ENCODE peak calls at places on chromosomes 12 and 14, in four cellular contexts. H is neural progenitor cell, Z is endodermal cell, O is heart right ventricle. B is an unnamed sample.

GRCh38 chr14:91330846-91331245 is 86.3 kb upstream of the GPR68 start:
- DNase-seq in H (no peak), Z (no peak), O (no peak), B (no peak)

GRCh38 chr14:77026166-77026929 is 2.2 kb downstream of the IRF2BPL start:
- DNase-seq in H (peak; percentile 52), O (peak; percentile 52), Z (peak; percentile 76), B (peak; percentile 66)

GRCh38 chr14:33237102-33237501 is 298.4 kb downstream of the NPAS3 start:
- DNase-seq in H (no peak), Z (no peak), O (no peak), B (no peak)

GRCh38 chr14:95033851-95034622 is 123.3 kb downstream of the DICER1 start:
- DNase-seq in H (no peak), O (no peak), Z (no peak), B (no peak)

GRCh38 chr12:124913474-124914391 is 717 bp downstream of the UBC start:
- DNase-seq in H (peak; percentile 90), O (peak; percentile 80), Z (peak; percentile 94), B (peak; percentile 71)

GRCh38 chr14:103164786-103165185 is 41.5 kb downstream of the TNFAIP2 start:
- DNase-seq in O (no peak), Z (no peak), H (no peak), B (no peak)

GRCh38 chr12:28793767-28794166 is 355.3 kb upstream of the FAR2 start:
- DNase-seq in Z (no peak), H (no peak), O (no peak), B (no peak)

GRCh38 chr14:105581551-105582341 is 55.4 kb downstream of the TMEM121 start:
- DNase-seq in H (no peak), O (no peak), Z (no peak), B (peak; percentile 46)

GRCh38 chr12:114916531-114916930 is 232.6 kb upstream of the TBX3 start:
- DNase-seq in H (no peak), O (no peak), Z (peak; percentile 61), B (no peak)

GRCh38 chr14:105474478-105475268 is at the start of gene CRIP2:
- DNase-seq in Z (peak; percentile 74), O (peak; percentile 78), H (peak; percentile 81), B (peak; percentile 99)

GRCh38 chr14:103074699-103075341 is 9.2 kb upstream of the LBHD2 start:
- DNase-seq in O (peak; percentile 81), Z (peak; percentile 79), H (no peak), B (no peak)

GRCh38 chr12:114949081-114949480 is 265.1 kb upstream of the TBX3 start:
- DNase-seq in H (peak; percentile 15), Z (peak; percentile 27), O (no peak), B (no peak)

GRCh38 chr14:67584931-67585330 is 15.1 kb downstream of the PIGH start:
- DNase-seq in H (no peak), O (no peak), Z (no peak), B (no peak)

GRCh38 chr14:67586302-67586701 is 13.8 kb downstream of the PIGH start:
- DNase-seq in H (no peak), O (no peak), Z (no peak), B (no peak)

GRCh38 chr14:67583711-67584644 is 16.1 kb downstream of the PIGH start:
- DNase-seq in H (peak; percentile 70), O (no peak), Z (peak; percentile 77), B (peak; percentile 83)

GRCh38 chr14:67589212-67589770 is 10.8 kb downstream of the PIGH start:
- DNase-seq in H (no peak), Z (no peak), O (no peak), B (no peak)
- H3K36me3 ChIP-seq in H (no peaks in the 10 kb centered on the region), Z (peaks cover 45% of the 10 kb centered on the region), O (no peaks in the 10 kb centered on the region), B (peaks cover 10% of the 10 kb centered on the region)

GRCh38 chr12:128920468-128920867 is 67.2 kb downstream of the GLT1D1 start:
- DNase-seq in O (no peak), H (no peak), Z (no peak), B (no peak)
- H3K27me3 ChIP-seq in O (no peaks in the 10 kb centered on the region), H (no peaks in the 10 kb centered on the region), Z (no peaks in the 10 kb centered on the region), B (no peaks in the 10 kb centered on the region)

GRCh38 chr12:102095677-102096263 is 24.1 kb downstream of the NUP37 start:
- DNase-seq in Z (no peak), O (no peak), H (peak; percentile 5), B (no peak)
- H3K36me3 ChIP-seq in Z (peaks cover 87% of the 10 kb centered on the region), O (no peaks in the 10 kb centered on the region), H (peaks cover 9% of the 10 kb centered on the region), B (peaks cover 3% of the 10 kb centered on the region)

GRCh38 chr12:89033062-89033461 is 319.2 kb downstream of the DUSP6 start:
- DNase-seq in H (no peak), O (no peak), Z (no peak), B (no peak)
- H3K27me3 ChIP-seq in H (no peaks in the 10 kb centered on the region), O (no peaks in the 10 kb centered on the region), Z (no peaks in the 10 kb centered on the region), B (no peaks in the 10 kb centered on the region)

GRCh38 chr12:57170408-57170807 is 23.0 kb upstream of the LRP1-AS start:
- DNase-seq in O (no peak), H (no peak), Z (no peak), B (no peak)
- H3K36me3 ChIP-seq in O (peaks cover 5% of the 10 kb centered on the region), H (no peaks in the 10 kb centered on the region), Z (peaks cover 50% of the 10 kb centered on the region), B (peaks cover 45% of the 10 kb centered on the region)

GRCh38 chr12:102953221-102953620 is 4.3 kb upstream of the ASCL1 start:
- DNase-seq in Z (no peak), O (no peak), H (no peak), B (no peak)
- H3K27me3 ChIP-seq in Z (peaks cover 100% of the 10 kb centered on the region), O (peaks cover 95% of the 10 kb centered on the region), H (peaks cover 100% of the 10 kb centered on the region), B (peaks cover 94% of the 10 kb centered on the region)

B was measured in H7.